ENCODE peak calls at places on chromosome 22, in nine cellular contexts. O is fibroblast of the aortic adventitia, B is body of pancreas, G is mammary epithelial cell, R is choroid plexus epithelial cell, U is BJ, L is cardiac muscle cell, Y is H1, H is mucosa of descending colon. C is an unnamed sample.

GRCh38 chr22:35971418-35972119 is 57.1 kb downstream of the RBFOX2 start:
- DNase-seq in O (peak), U (peak), B (no peak), G (no peak), R (peak), L (peak), H (no peak), Y (no peak), C (no peak)

GRCh38 chr22:22943521-22944267 is 56.1 kb downstream of the IGLL5 start:
- DNase-seq in R (no peak), O (no peak), L (no peak), H (no peak), G (no peak), U (no peak), Y (no peak), B (no peak), C (no peak)

GRCh38 chr22:38564669-38565068 is 5.3 kb downstream of the DMC1 start:
- DNase-seq in Y (no peak), G (no peak), O (no peak), B (no peak), U (no peak), H (no peak), L (no peak), R (no peak), C (no peak)

GRCh38 chr22:19901577-19902244 is 39.9 kb upstream of the COMT start:
- DNase-seq in Y (no peak), B (no peak), R (no peak), O (no peak), G (no peak), U (no peak), L (no peak), H (no peak), C (no peak)

GRCh38 chr22:23751441-23751996 is 607 bp upstream of the ZNF70 start:
- DNase-seq in O (no peak), B (peak), U (no peak), L (no peak), Y (no peak), H (peak), G (no peak), R (no peak), C (no peak)

GRCh38 chr22:33605686-33606085 is 314.6 kb downstream of the LARGE1 start:
- DNase-seq in B (peak), G (no peak), O (no peak), Y (no peak), U (no peak), H (no peak), R (peak), L (no peak), C (no peak)

GRCh38 chr22:38943882-38944281 is 13.5 kb upstream of the APOBEC3A start:
- DNase-seq in B (no peak), U (no peak), H (no peak), O (no peak), Y (no peak), L (no peak), R (no peak), G (no peak), C (no peak)

GRCh38 chr22:27344546-27344945 is 457.0 kb downstream of the MN1 start:
- DNase-seq in H (no peak), O (no peak), G (no peak), L (no peak), B (no peak), Y (no peak), R (no peak), U (no peak), C (no peak)

GRCh38 chr22:38861927-38862326 is 10.1 kb downstream of the CBX6 start:
- DNase-seq in L (no peak), O (no peak), R (no peak), B (no peak), H (no peak), Y (no peak), G (no peak), U (no peak), C (no peak)

GRCh38 chr22:35498446-35498845 is 42.2 kb upstream of the RASD2 start:
- DNase-seq in R (no peak), L (peak), O (no peak), G (no peak), H (no peak), B (no peak), U (no peak), Y (no peak), C (no peak)

GRCh38 chr22:23249506-23250423 is 69.5 kb downstream of the BCR start:
- DNase-seq in Y (no peak), L (no peak), B (no peak), O (no peak), H (no peak), G (no peak), R (no peak), U (no peak), C (no peak)

GRCh38 chr22:19962909-19963806 is 21.5 kb upstream of the TXNRD2 start:
- DNase-seq in L (no peak), R (no peak), Y (no peak), U (no peak), G (peak), B (peak), O (peak), H (peak), C (no peak)

GRCh38 chr22:22888509-22889353 is 1.1 kb downstream of the IGLL5 start:
- DNase-seq in U (no peak), H (no peak), G (no peak), L (no peak), B (no peak), Y (no peak), O (no peak), R (no peak), C (no peak)

GRCh38 chr22:23305321-23305910 is 125.1 kb downstream of the BCR start:
- DNase-seq in G (no peak), O (peak), B (no peak), L (peak), Y (no peak), U (no peak), H (no peak), R (peak), C (no peak)

GRCh38 chr22:23149743-23150238 is 4.5 kb downstream of the RAB36 start:
- DNase-seq in G (no peak), U (no peak), Y (no peak), B (no peak), L (no peak), O (no peak), H (no peak), R (no peak), C (no peak)

GRCh38 chr22:46542011-46542985 is 4.9 kb upstream of the CELSR1 start:
- DNase-seq in O (peak), R (peak), U (no peak), G (peak), Y (no peak), B (peak), H (peak), L (peak), C (no peak)

GRCh38 chr22:46742576-46743221 is 4.6 kb upstream of the CERK start:
- DNase-seq in Y (no peak), R (no peak), L (no peak), G (no peak), O (no peak), B (no peak), H (peak), U (no peak), C (no peak)

GRCh38 chr22:38623357-38623756 is 32.8 kb downstream of the FAM227A start:
- DNase-seq in U (no peak), H (no peak), O (no peak), R (no peak), L (no peak), G (no peak), Y (no peak), B (no peak), C (no peak)

GRCh38 chr22:44159230-44159629 is 21.5 kb upstream of the PARVG start:
- DNase-seq in O (peak), H (no peak), R (no peak), L (peak), G (no peak), Y (no peak), B (no peak), U (no peak), C (no peak)

GRCh38 chr22:20128902-20129746 is 2.5 kb upstream of the ZDHHC8 start:
- DNase-seq in O (peak), B (peak), H (peak), U (no peak), G (no peak), R (peak), L (peak), Y (no peak), C (no peak)

GRCh38 chr22:24601217-24602104 is 1.5 kb upstream of the GGT1 start:
- DNase-seq in B (peak), G (no peak), U (no peak), Y (no peak), R (no peak), O (no peak), L (no peak), H (peak), C (no peak)

GRCh38 chr22:26894766-26895485 is 237.5 kb downstream of the MIAT start:
- DNase-seq in O (peak), U (peak), L (peak), G (peak), B (peak), Y (no peak), H (no peak), R (peak), C (peak)

GRCh38 chr22:24303007-24303406 is 32.4 kb downstream of the SPECC1L start:
- DNase-seq in L (no peak), Y (no peak), G (no peak), B (peak), H (peak), U (no peak), O (no peak), R (no peak), C (no peak)

GRCh38 chr22:29621761-29622526 is 18.5 kb downstream of the NF2 start:
- DNase-seq in B (peak), O (peak), U (peak), L (peak), H (no peak), R (peak), Y (no peak), G (peak), C (peak)

GRCh38 chr22:44326549-44326881 is 13.8 kb upstream of the SHISAL1 start:
- DNase-seq in U (no peak), Y (no peak), R (no peak), G (no peak), O (no peak), L (no peak), B (no peak), H (no peak), C (no peak)

GRCh38 chr22:46671824-46672432 is 51.7 kb downstream of the GRAMD4 start:
- DNase-seq in H (no peak), O (no peak), B (no peak), Y (no peak), G (no peak), R (no peak), U (no peak), L (no peak), C (no peak)

GRCh38 chr22:27100789-27101188 is 443.4 kb downstream of the MIAT start:
- DNase-seq in Y (no peak), O (no peak), L (peak), U (no peak), R (peak), H (peak), G (peak), B (no peak), C (peak)

GRCh38 chr22:19143967-19144400 is 467 bp downstream of the ESS2 start:
- DNase-seq in R (peak), L (peak), O (peak), H (no peak), B (no peak), U (no peak), G (peak), Y (no peak), C (no peak)

GRCh38 chr22:40817737-40818136 is 1.4 kb downstream of the SLC25A17 start:
- DNase-seq in R (no peak), U (no peak), L (no peak), G (no peak), O (no peak), H (no peak), B (no peak), Y (no peak), C (no peak)

GRCh38 chr22:40636380-40637180 is at the start of gene MRTFA:
- DNase-seq in L (peak), R (peak), O (peak), G (peak), B (peak), H (peak), U (peak), Y (peak), C (peak)

GRCh38 chr22:20783844-20784723 is 10.2 kb downstream of the SERPIND1 start:
- DNase-seq in O (peak), U (no peak), B (peak), R (peak), Y (no peak), H (peak), L (peak), G (peak), C (no peak)

GRCh38 chr22:38347181-38347943 is 30.1 kb upstream of the CSNK1E start:
- DNase-seq in R (no peak), B (no peak), U (no peak), G (no peak), O (no peak), L (no peak), H (no peak), Y (no peak), C (no peak)

GRCh38 chr22:38982008-38982927 is at the start of gene APOBEC3B:
- DNase-seq in B (peak), G (peak), O (peak), Y (no peak), L (peak), H (peak), U (peak), R (no peak), C (peak)

GRCh38 chr22:35587447-35587870 is 29.7 kb downstream of the MB start:
- DNase-seq in B (peak), H (peak), R (peak), Y (no peak), O (no peak), L (no peak), G (no peak), U (no peak), C (no peak)

GRCh38 chr22:35972559-35972958 is 56.1 kb downstream of the RBFOX2 start:
- DNase-seq in B (no peak), O (no peak), Y (no peak), H (no peak), R (no peak), U (no peak), G (peak), L (no peak), C (no peak)

GRCh38 chr22:40509401-40510134 is 127.0 kb downstream of the MRTFA start:
- DNase-seq in U (peak), G (peak), O (peak), L (peak), Y (no peak), B (peak), H (peak), R (peak), C (peak)

GRCh38 chr22:31106651-31107205 is 640 bp downstream of the SELENOM start:
- DNase-seq in O (peak), U (no peak), R (peak), B (no peak), H (no peak), L (peak), Y (no peak), G (peak), C (no peak)

GRCh38 chr22:39530692-39531331 is 1.7 kb downstream of the RPS19BP1 start:
- DNase-seq in R (peak), O (peak), U (no peak), L (peak), B (peak), H (no peak), Y (no peak), G (no peak), C (no peak)

GRCh38 chr22:22817468-22818201 is 70.0 kb upstream of the IGLL5 start:
- DNase-seq in G (no peak), R (no peak), O (no peak), U (no peak), L (no peak), H (no peak), B (no peak), Y (no peak), C (no peak)

GRCh38 chr22:38423512-38424503 is 31.2 kb downstream of the KCNJ4 start:
- DNase-seq in L (no peak), H (peak), R (no peak), O (no peak), B (peak), G (no peak), U (no peak), Y (no peak), C (peak)

DNA sequence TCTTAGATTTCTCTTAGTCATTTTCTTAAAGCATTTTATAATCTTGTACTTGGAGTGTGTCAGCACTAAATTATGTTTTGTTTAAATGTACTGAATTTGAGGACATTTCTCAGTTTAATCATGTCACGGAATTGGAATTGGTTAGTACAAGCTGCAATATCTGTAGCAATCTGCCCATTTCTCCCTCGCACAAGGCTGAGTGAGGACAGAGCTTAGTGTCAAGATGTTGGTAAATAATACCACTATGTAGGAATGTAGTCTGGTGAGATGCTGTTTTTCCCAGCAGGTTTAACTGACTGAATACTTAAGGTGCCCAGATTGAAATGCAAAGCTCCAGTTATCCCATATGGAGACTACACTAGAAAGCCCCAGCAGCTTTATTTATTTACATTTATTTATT is 30.6 kb downstream of the SREBF2 start:
- DNase-seq in R (no peak), H (no peak), G (no peak), U (no peak), B (no peak), Y (no peak), L (no peak), O (peak), C (no peak)
- TF ChIP-seq CTCF in R (no peak), H (no peak), G (no peak), U (no peak), B (no peak), Y (no peak), L (no peak), O (no peak), C (no peak)

DNA sequence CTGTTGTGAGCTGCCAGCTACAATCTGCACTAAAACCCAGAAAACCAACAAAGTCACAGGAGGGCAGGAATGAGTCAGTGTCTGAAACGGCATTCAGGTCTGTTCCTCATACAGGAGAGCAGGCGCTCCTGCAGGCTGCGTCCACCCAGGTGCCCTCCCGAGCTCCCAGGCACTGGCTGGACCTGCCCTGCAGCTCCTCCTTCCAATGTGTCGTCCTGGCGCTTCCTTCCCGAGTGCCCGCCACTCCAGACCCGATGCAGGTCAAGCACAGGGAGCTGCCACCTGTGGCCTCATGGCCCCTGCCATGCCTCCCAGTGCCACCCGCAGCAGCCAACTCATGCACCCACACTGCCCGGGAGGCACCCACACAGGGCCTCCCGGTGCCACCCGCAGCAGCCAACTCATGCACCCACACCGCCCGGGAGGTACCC is 12.0 kb downstream of the BRD1 start:
- DNase-seq in R (peak), Y (no peak), B (peak), O (no peak), U (no peak), L (no peak), H (no peak), G (peak), C (no peak)
- H3K4me3 ChIP-seq in R (no peak), Y (no peak), B (no peak), O (no peak), U (no peak), L (no peak), H (no peak), G (no peak), C (no peak)

DNA sequence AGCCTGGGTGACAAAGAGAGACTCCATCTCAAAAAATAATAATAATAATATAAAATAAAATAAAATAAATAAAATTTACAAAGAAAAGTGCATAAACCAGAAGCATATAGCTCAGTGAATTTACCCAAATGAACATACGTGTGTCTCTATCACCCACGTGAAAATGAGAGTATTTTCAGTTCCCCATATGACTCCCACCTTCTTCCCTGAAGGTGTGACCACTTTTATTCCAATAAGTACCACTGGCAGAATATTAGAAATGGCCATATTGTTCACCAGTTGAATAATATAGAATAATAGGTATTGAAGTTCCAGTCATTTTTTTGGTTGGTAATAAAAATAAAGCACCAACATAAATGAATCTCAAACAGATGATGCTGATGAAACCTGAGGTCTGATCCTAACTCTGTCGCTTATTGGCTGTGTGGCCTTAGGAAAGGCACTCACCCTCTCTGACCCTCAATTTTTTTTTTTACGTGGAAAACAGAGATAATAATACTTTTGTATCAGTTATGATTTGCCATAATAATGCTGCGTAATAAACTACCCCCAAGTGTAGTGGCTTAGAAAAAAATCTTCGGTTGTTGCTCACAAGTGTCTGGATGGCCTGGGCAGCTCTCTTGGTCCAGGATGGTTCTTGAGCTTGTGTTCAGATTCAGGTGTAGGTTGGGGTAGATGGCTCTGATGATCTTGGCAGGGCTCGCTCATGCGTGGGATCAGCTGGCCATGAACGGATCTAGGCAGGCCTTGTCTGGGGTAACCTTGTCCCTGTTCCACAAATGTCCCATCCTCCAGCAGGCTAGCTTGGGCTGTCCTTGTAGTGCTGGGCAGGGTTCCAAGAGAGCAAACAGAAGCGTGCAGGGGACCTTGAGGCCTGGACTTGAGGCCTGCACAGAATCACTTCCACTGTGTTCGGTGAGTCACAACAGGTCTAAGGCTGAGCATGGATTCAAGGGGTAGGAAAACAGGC is 88.1 kb downstream of the MYO18B start:
- DNase-seq in H (no peak), Y (no peak), B (peak), U (no peak), L (no peak), G (no peak), R (no peak), O (no peak), C (no peak)
- TF ChIP-seq CTCF in H (no peak), Y (no peak), B (no peak), U (no peak), L (no peak), G (no peak), R (no peak), O (no peak), C (no peak)

GRCh38 chr22:42960146-42960509 is 54.8 kb downstream of the PACSIN2 start:
- DNase-seq in R (no peak), O (no peak), H (no peak), L (no peak), U (no peak), Y (no peak), B (peak), G (no peak), C (no peak)

GRCh38 chr22:42957958-42958357 is 57.0 kb downstream of the PACSIN2 start:
- DNase-seq in U (no peak), G (no peak), O (no peak), H (no peak), L (no peak), R (no peak), B (no peak), Y (no peak), C (no peak)

GRCh38 chr22:42957544-42957943 is 57.4 kb downstream of the PACSIN2 start:
- DNase-seq in L (no peak), B (no peak), G (no peak), H (no peak), U (no peak), O (no peak), R (no peak), Y (no peak), C (no peak)

GRCh38 chr22:42958937-42959336 is 56.0 kb downstream of the PACSIN2 start:
- DNase-seq in B (no peak), U (no peak), Y (no peak), G (no peak), L (no peak), H (no peak), O (no peak), R (no peak), C (no peak)

GRCh38 chr22:42959472-42960145 is 55.3 kb downstream of the PACSIN2 start:
- DNase-seq in O (peak), G (peak), Y (no peak), U (no peak), H (peak), B (peak), L (peak), R (peak), C (peak)
- H3K4me3 ChIP-seq in O (peak), G (peak), Y (no peak), U (no peak), H (no peak), B (no peak), L (no peak), R (peak), C (peak)

GRCh38 chr22:37259540-37260029 is 15.5 kb upstream of the RAC2 start:
- DNase-seq in L (peak), U (no peak), B (no peak), Y (no peak), G (peak), O (peak), R (peak), H (no peak), C (no peak)
- TF ChIP-seq CTCF in L (peak), U (peak), B (peak), Y (peak), G (peak), O (peak), R (peak), H (no peak), C (peak)